ENCODE peak calls at places on chromosomes 12 and 14, in five cellular contexts. N is mucosa of gallbladder, A is mesothelial cell of epicardium, D is AG08395, W is AG09319. V is an unnamed sample.

GRCh38 chr12:64781374-64782029 is 22.3 kb upstream of the GNS start:
- DNase-seq in N (peak; percentile 25), A (no peak), D (no peak), W (no peak), V (peak; percentile 31)

GRCh38 chr12:46219892-46220655 is 48.8 kb downstream of the SLC38A1 start:
- DNase-seq in N (no peak), A (no peak), D (peak; percentile 50), W (peak; percentile 55), V (peak; percentile 98)

GRCh38 chr14:65421201-65421981 is 8.9 kb downstream of the FUT8 start:
- DNase-seq in N (no peak), A (no peak), D (peak; percentile 64), W (peak; percentile 56), V (peak; percentile 84)

GRCh38 chr14:81269100-81269978 is 48.6 kb upstream of the GTF2A1 start:
- DNase-seq in N (peak; percentile 53), A (no peak), D (peak; percentile 84), W (peak; percentile 55), V (peak; percentile 62)

GRCh38 chr12:104423273-104423672 is 33.5 kb upstream of the CHST11 start:
- DNase-seq in N (no peak), A (no peak), D (no peak), W (no peak), V (peak; percentile 50)

GRCh38 chr12:64806593-64806992 is 17.9 kb upstream of the TBC1D30 start:
- DNase-seq in N (no peak), A (no peak), D (no peak), W (no peak), V (peak; percentile 70)

GRCh38 chr12:7067096-7067495 is 6.6 kb downstream of the C1S start:
- DNase-seq in N (no peak), A (no peak), D (no peak), W (no peak), V (no peak)

GRCh38 chr12:52903285-52903854 is 1.5 kb downstream of the KRT8 start:
- DNase-seq in N (peak; percentile 55), A (peak; percentile 59), D (peak; percentile 78), W (no peak), V (peak; percentile 47)

GRCh38 chr14:73878436-73878835 is 8.2 kb upstream of the ZNF410 start:
- DNase-seq in N (no peak), A (no peak), D (no peak), W (no peak), V (peak; percentile 87)

GRCh38 chr14:73223049-73223448 is 14.3 kb upstream of the PAPLN start:
- DNase-seq in N (no peak), A (no peak), D (no peak), W (no peak), V (no peak)

GRCh38 chr14:52801014-52801708 is 9.8 kb upstream of the GNPNAT1 start:
- DNase-seq in N (no peak), A (no peak), D (peak; percentile 70), W (peak; percentile 42), V (peak; percentile 75)

GRCh38 chr14:52883658-52884057 is 67.2 kb downstream of the FERMT2 start:
- DNase-seq in N (no peak), A (no peak), D (no peak), W (no peak), V (no peak)

GRCh38 chr12:91109148-91109564 is 2.1 kb downstream of the LUM start:
- DNase-seq in N (peak; percentile 70), A (peak; percentile 39), D (peak; percentile 37), W (no peak), V (peak; percentile 86)

GRCh38 chr12:118866346-118866745 is 115.0 kb upstream of the SRRM4 start:
- DNase-seq in N (no peak), A (no peak), D (no peak), W (no peak), V (peak; percentile 3)

GRCh38 chr14:74211945-74212580 is 27.2 kb upstream of the VSX2 start:
- DNase-seq in N (no peak), A (no peak), D (peak; percentile 21), W (no peak), V (no peak)

GRCh38 chr12:124709722-124710656 is 142.6 kb upstream of the NCOR2 start:
- DNase-seq in N (no peak), A (no peak), D (peak; percentile 77), W (no peak), V (peak; percentile 54)

GRCh38 chr14:78254911-78255431 is 84.8 kb downstream of the NRXN3 start:
- DNase-seq in N (no peak), A (no peak), D (no peak), W (no peak), V (peak; percentile 90)

GRCh38 chr12:119791453-119791852 is 85.7 kb downstream of the CIT start:
- DNase-seq in N (no peak), A (no peak), D (no peak), W (no peak), V (no peak)

GRCh38 chr14:105876158-105876557 is 349.8 kb downstream of the TMEM121 start:
- DNase-seq in N (no peak), A (peak; percentile 3), D (no peak), W (no peak), V (no peak)

GRCh38 chr14:59371762-59372161 is 93.4 kb downstream of the GPR135 start:
- DNase-seq in N (no peak), A (no peak), D (no peak), W (no peak), V (no peak)

GRCh38 chr12:121767525-121768016 is 25.9 kb downstream of the RHOF start:
- DNase-seq in N (no peak), A (no peak), D (peak; percentile 86), W (no peak), V (peak; percentile 74)

GRCh38 chr12:124734224-124734788 is 129.4 kb downstream of the SCARB1 start:
- DNase-seq in N (peak; percentile 52), A (no peak), D (no peak), W (no peak), V (no peak)

GRCh38 chr14:24058260-24058950 is 6.6 kb downstream of the CARMIL3 start:
- DNase-seq in N (peak; percentile 47), A (no peak), D (peak; percentile 78), W (peak; percentile 31), V (peak; percentile 69)

GRCh38 chr14:70907172-70907995 is at the start of gene PCNX1:
- DNase-seq in N (peak; percentile 88), A (peak; percentile 86), D (peak; percentile 90), W (peak; percentile 71), V (peak; percentile 80)

GRCh38 chr12:70645494-70646317 is 8.5 kb upstream of the PTPRB start:
- DNase-seq in N (peak; percentile 73), A (no peak), D (peak; percentile 82), W (peak; percentile 48), V (peak; percentile 98)

GRCh38 chr14:28807518-28807917 is 40.9 kb downstream of the FOXG1 start:
- DNase-seq in N (no peak), A (no peak), D (no peak), W (no peak), V (no peak)

GRCh38 chr14:102903248-102903888 is 19.1 kb upstream of the AMN start:
- DNase-seq in N (no peak), A (no peak), D (no peak), W (no peak), V (no peak)

GRCh38 chr12:570949-571794 is 92.1 kb downstream of the NINJ2 start:
- DNase-seq in N (peak; percentile 76), A (no peak), D (peak; percentile 90), W (peak; percentile 79), V (peak; percentile 96)

GRCh38 chr14:55373784-55374725 is 37.6 kb downstream of the ATG14 start:
- DNase-seq in N (no peak), A (no peak), D (no peak), W (no peak), V (peak; percentile 88)

GRCh38 chr14:49755378-49755777 is 12.6 kb upstream of the KLHDC2 start:
- DNase-seq in N (no peak), A (no peak), D (no peak), W (no peak), V (no peak)

GRCh38 chr12:15527201-15527782 is 205.0 kb downstream of the PTPRO start:
- DNase-seq in N (peak; percentile 16), A (no peak), D (no peak), W (no peak), V (peak; percentile 77)

GRCh38 chr12:72271401-72271740 is 799 bp upstream of the TRHDE start:
- DNase-seq in N (no peak), A (peak; percentile 21), D (peak; percentile 45), W (no peak), V (no peak)

GRCh38 chr12:56237552-56237951 is 7.7 kb downstream of the SLC39A5 start:
- DNase-seq in N (no peak), A (no peak), D (no peak), W (no peak), V (no peak)

GRCh38 chr12:107415066-107415465 is 270.5 kb upstream of the PWP1 start:
- DNase-seq in N (no peak), A (no peak), D (peak; percentile 79), W (no peak), V (peak; percentile 90)

GRCh38 chr12:103640831-103641230 is 53.8 kb downstream of the STAB2 start:
- DNase-seq in N (no peak), A (no peak), D (no peak), W (no peak), V (no peak)

GRCh38 chr14:85617799-85618198 is 87.9 kb downstream of the FLRT2 start:
- DNase-seq in N (no peak), A (no peak), D (no peak), W (no peak), V (no peak)

V was measured in M059J.